ENCODE peak calls at places on chromosomes 6 and 20, in nine cellular contexts. B is pons; H is SK-N-DZ; U is M059J; C is stimulated activated naive CD8-positive, alpha-beta T cell treated with anti-CD3 and anti-CD28 coated beads, Interleukin-15, Interleukin-2, amounts not matched to agents 100 U/mL and 50 U/mL, for 24 hours; Q is A549; X is ELF-1; S is left colon; Y is cardiac fibroblast. O is an unnamed sample.

GRCh38 chr6:30450548-30450907 is 38.8 kb upstream of the HLA-E start:
- DNase-seq in X (no peak), S (no peak), C (no peak), U (no peak), Y (no peak), B (no peak), H (no peak), Q (no peak), O (no peak)

GRCh38 chr6:27871919-27872633 is 40.1 kb downstream of the OR2B2 start:
- DNase-seq in C (peak), X (peak), S (peak), H (peak), Y (peak), U (peak), Q (peak), B (peak), O (peak)

GRCh38 chr20:45359069-45359405 is 3.9 kb upstream of the SYS1 start:
- DNase-seq in C (no peak), H (no peak), S (no peak), U (peak), Y (peak), Q (no peak), B (no peak), X (no peak), O (peak)

GRCh38 chr20:25750765-25751696 is 54.4 kb upstream of the ZNF337 start:
- DNase-seq in C (peak), B (peak), Q (peak), S (peak), X (peak), H (no peak), Y (peak), U (no peak), O (no peak)

GRCh38 chr6:95119927-95120326 is 457.4 kb upstream of the MANEA start:
- DNase-seq in S (no peak), C (no peak), B (no peak), Y (no peak), X (no peak), U (no peak), Q (no peak), H (no peak), O (no peak)

GRCh38 chr6:17600527-17601388 is 656 bp downstream of the FAM8A1 start:
- DNase-seq in U (peak), C (peak), X (peak), Y (no peak), Q (no peak), B (peak), H (peak), S (peak), O (no peak)

GRCh38 chr6:134372603-134373281 is 54.8 kb upstream of the SGK1 start:
- DNase-seq in Q (peak), Y (peak), H (no peak), B (peak), S (peak), C (no peak), X (no peak), U (no peak), O (no peak)

GRCh38 chr6:9064156-9064555 is 628.8 kb upstream of the SLC35B3 start:
- DNase-seq in B (no peak), S (no peak), H (no peak), U (no peak), X (no peak), Y (no peak), C (no peak), Q (no peak), O (no peak)

GRCh38 chr20:16864958-16865357 is 116.8 kb downstream of the OTOR start:
- DNase-seq in Q (no peak), S (no peak), C (no peak), X (no peak), H (no peak), U (peak), B (no peak), Y (no peak), O (no peak)

GRCh38 chr20:15637971-15638754 is 935.1 kb downstream of the KIF16B start:
- DNase-seq in X (peak), H (peak), S (no peak), U (no peak), B (no peak), C (no peak), Y (no peak), Q (no peak), O (no peak)

GRCh38 chr6:33633462-33634158 is 12.5 kb downstream of the ITPR3 start:
- DNase-seq in X (peak), S (peak), U (peak), Q (peak), Y (peak), H (no peak), B (peak), C (peak), O (no peak)

GRCh38 chr6:6004147-6004995 is 2.4 kb downstream of the NRN1 start:
- DNase-seq in C (peak), U (no peak), H (no peak), Q (no peak), X (peak), S (no peak), B (peak), Y (no peak), O (no peak)